ENCODE peak calls at places on chromosomes 5 and 9, in six cellular contexts. M is transverse colon, G is heart right ventricle, P is psoas muscle, D is H1, H is lung. T is an unnamed sample.

GRCh38 chr5:68565427-68565826 is 349.9 kb downstream of the PIK3R1 start:
- DNase-seq in M (no peak), G (no peak), P (no peak), D (no peak), H (no peak), T (no peak)

GRCh38 chr5:103565711-103566110 is 3.1 kb upstream of the NUDT12 start:
- DNase-seq in M (no peak), G (no peak), P (no peak), D (no peak), H (no peak), T (no peak)

GRCh38 chr5:1860021-1860610 is 22.6 kb downstream of the IRX4 start:
- DNase-seq in M (no peak), G (no peak), P (no peak), D (no peak), H (no peak), T (no peak)

GRCh38 chr9:33184947-33185346 is 17.8 kb upstream of the B4GALT1 start:
- DNase-seq in M (no peak), G (no peak), P (no peak), D (no peak), H (no peak), T (no peak)

GRCh38 chr5:181260720-181261319 is at the start of gene TRIM52:
- DNase-seq in M (peak; percentile 93), G (peak; percentile 93), P (peak; percentile 94), D (peak; percentile 83), H (peak; percentile 89), T (peak; percentile 95)

GRCh38 chr9:69502671-69503301 is 169.4 kb downstream of the APBA1 start:
- DNase-seq in M (no peak), G (no peak), P (no peak), D (no peak), H (no peak), T (no peak)

GRCh38 chr5:159928122-159928960 is 12.1 kb downstream of the ADRA1B start:
- DNase-seq in M (no peak), G (peak; percentile 50), P (peak; percentile 48), D (no peak), H (no peak), T (peak; percentile 59)

GRCh38 chr5:144142030-144142825 is 28.2 kb downstream of the YIPF5 start:
- DNase-seq in M (no peak), G (no peak), P (no peak), D (no peak), H (no peak), T (no peak)

GRCh38 chr5:80254767-80255424 is 952 bp downstream of the SERINC5 start:
- DNase-seq in M (no peak), G (no peak), P (no peak), D (no peak), H (no peak), T (no peak)

GRCh38 chr5:75337366-75338021 is 474 bp downstream of the HMGCR start:
- DNase-seq in M (peak; percentile 47), G (peak; percentile 23), P (no peak), D (no peak), H (peak; percentile 34), T (peak; percentile 67)

GRCh38 chr9:128768581-128768980 is 3.1 kb downstream of the ZER1 start:
- DNase-seq in M (no peak), G (no peak), P (no peak), D (no peak), H (no peak), T (no peak)

GRCh38 chr9:95045751-95046150 is 271.8 kb downstream of the FANCC start:
- DNase-seq in M (no peak), G (no peak), P (no peak), D (no peak), H (no peak), T (no peak)
- H3K27ac ChIP-seq in M (peak overlapping the region; percentile 89), G (peak overlapping the region; percentile 56), P (peak overlapping the region; percentile 93), D (no peak overlapping the region), H (peak overlapping the region; percentile 78), T (peak overlapping the region; percentile 71)

GRCh38 chr5:154194348-154195329 is 4.1 kb downstream of the GALNT10 start:
- DNase-seq in M (no peak), G (no peak), P (no peak), D (no peak), H (no peak), T (no peak)
- H3K4me1 ChIP-seq in M (peaks cover 11% of the 10 kb centered on the region), G (peaks cover 62% of the 10 kb centered on the region), P (peaks cover 23% of the 10 kb centered on the region), D (peaks cover 16% of the 10 kb centered on the region), H (peaks cover 9% of the 10 kb centered on the region), T (no peaks in the 10 kb centered on the region)

GRCh38 chr5:140267201-140267540 is 35.7 kb downstream of the PFDN1 start:
- DNase-seq in M (no peak), G (no peak), P (no peak), D (no peak), H (no peak), T (no peak)

GRCh38 chr5:140270008-140270407 is 32.9 kb downstream of the PFDN1 start:
- DNase-seq in M (no peak), G (no peak), P (no peak), D (no peak), H (no peak), T (no peak)

GRCh38 chr5:140265845-140266244 is 37.1 kb downstream of the PFDN1 start:
- DNase-seq in M (no peak), G (no peak), P (no peak), D (no peak), H (no peak), T (no peak)

GRCh38 chr5:140266471-140267200 is 36.3 kb downstream of the PFDN1 start:
- DNase-seq in M (no peak), G (no peak), P (no peak), D (no peak), H (no peak), T (no peak)

DNA sequence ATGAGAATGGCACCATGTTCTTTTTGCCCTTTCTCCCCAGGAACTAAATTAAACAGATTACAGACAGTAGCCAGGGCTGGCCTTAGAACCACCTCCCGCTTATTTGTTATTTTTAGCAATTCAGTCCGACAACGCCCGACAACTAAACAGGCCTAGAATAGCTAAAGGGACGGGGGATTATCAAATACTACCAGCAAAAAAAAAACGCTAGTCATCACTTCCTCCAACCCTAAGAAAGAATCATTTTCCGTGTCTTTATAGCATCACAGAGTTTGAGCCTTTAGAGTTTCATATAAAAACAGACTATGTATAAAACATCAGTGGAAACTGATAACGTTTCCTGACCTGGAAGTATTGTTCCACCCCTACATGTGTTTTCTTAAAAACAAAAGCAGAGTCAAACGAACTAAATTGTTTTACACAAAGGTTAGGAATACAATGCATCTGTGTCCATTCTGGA is 35.3 kb downstream of the PFDN1 start:
- DNase-seq in M (no peak), G (peak; percentile 47), P (no peak), D (no peak), H (no peak), T (no peak)
- H3K4me3 ChIP-seq in M (no peak overlapping the region), G (no peak overlapping the region), P (peak overlapping the region; percentile 10), D (no peak overlapping the region), H (no peak overlapping the region), T (no peak overlapping the region)

GRCh38 chr5:126052120-126052519 is 371.1 kb upstream of the GRAMD2B start:
- DNase-seq in M (no peak), G (no peak), P (no peak), D (no peak), H (no peak), T (no peak)
- H3K27ac ChIP-seq in M (no peak overlapping the region), G (no peak overlapping the region), P (no peak overlapping the region), D (no peak overlapping the region), H (no peak overlapping the region), T (no peak overlapping the region)